ENCODE peak calls at places on chromosome 19, in four cellular contexts. One of them, this sample, is unnamed.

GRCh38 chr19:49151339-49152217 is 3.6 kb downstream of the HRC start:
- DNase-seq in stomach: peak; percentile 99
- DNase-seq in GM23338: peak; percentile 100
- DNase-seq in H9: peak; percentile 99
- DNase-seq in this sample: peak; percentile 79

GRCh38 chr19:17575871-17576757 is 20.7 kb downstream of the COLGALT1 start:
- DNase-seq in H9: no peak
- DNase-seq in GM23338: peak; percentile 77
- DNase-seq in stomach: no peak
- DNase-seq in this sample: no peak

GRCh38 chr19:12949363-12950284 is 4.0 kb downstream of the RAD23A start:
- DNase-seq in stomach: no peak
- DNase-seq in H9: no peak
- DNase-seq in GM23338: no peak
- DNase-seq in this sample: no peak

GRCh38 chr19:55688422-55689218 is 13.6 kb downstream of the EPN1 start:
- DNase-seq in GM23338: no peak
- DNase-seq in H9: no peak
- DNase-seq in stomach: peak; percentile 78
- DNase-seq in this sample: peak; percentile 76

GRCh38 chr19:6540918-6541689 is 10.3 kb downstream of the TNFSF9 start:
- DNase-seq in GM23338: no peak
- DNase-seq in stomach: no peak
- DNase-seq in H9: no peak
- DNase-seq in this sample: no peak

GRCh38 chr19:3346677-3347353 is 19.6 kb upstream of the NFIC start:
- DNase-seq in GM23338: no peak
- DNase-seq in H9: no peak
- DNase-seq in stomach: peak; percentile 83
- DNase-seq in this sample: no peak

GRCh38 chr19:4337906-4338440 is 654 bp downstream of the STAP2 start:
- DNase-seq in stomach: peak; percentile 33
- DNase-seq in H9: no peak
- DNase-seq in GM23338: peak; percentile 51
- DNase-seq in this sample: no peak

GRCh38 chr19:33391631-33392249 is 18.2 kb downstream of the CEBPG start:
- DNase-seq in GM23338: no peak
- DNase-seq in stomach: no peak
- DNase-seq in H9: no peak
- DNase-seq in this sample: no peak

GRCh38 chr19:15293751-15294505 is 38.4 kb downstream of the BRD4 start:
- DNase-seq in H9: no peak
- DNase-seq in stomach: no peak
- DNase-seq in GM23338: peak; percentile 53
- DNase-seq in this sample: no peak

GRCh38 chr19:49749055-49749716 is 13.9 kb downstream of the TSKS start:
- DNase-seq in GM23338: peak; percentile 71
- DNase-seq in H9: no peak
- DNase-seq in stomach: no peak
- DNase-seq in this sample: no peak

GRCh38 chr19:2230807-2231533 is 5.2 kb downstream of the PLEKHJ1 start:
- DNase-seq in stomach: no peak
- DNase-seq in GM23338: no peak
- DNase-seq in H9: no peak
- DNase-seq in this sample: no peak

GRCh38 chr19:54248016-54248601 is 5.5 kb upstream of the LILRA6 start:
- DNase-seq in stomach: no peak
- DNase-seq in GM23338: no peak
- DNase-seq in H9: no peak
- DNase-seq in this sample: no peak

GRCh38 chr19:3275068-3275582 is 50.7 kb downstream of the CELF5 start:
- DNase-seq in H9: peak; percentile 88
- DNase-seq in GM23338: peak; percentile 92
- DNase-seq in stomach: no peak
- DNase-seq in this sample: peak; percentile 87

GRCh38 chr19:42244452-42245220 is 2.2 kb upstream of the GSK3A start:
- DNase-seq in GM23338: peak; percentile 97
- DNase-seq in stomach: peak; percentile 92
- DNase-seq in H9: peak; percentile 97
- DNase-seq in this sample: peak; percentile 91

GRCh38 chr19:43765109-43765876 is 10.5 kb upstream of the SMG9 start:
- DNase-seq in GM23338: no peak
- DNase-seq in stomach: peak; percentile 57
- DNase-seq in H9: peak; percentile 60
- DNase-seq in this sample: no peak

GRCh38 chr19:6616011-6616410 is 25.1 kb upstream of the CD70 start:
- DNase-seq in stomach: no peak
- DNase-seq in GM23338: no peak
- DNase-seq in H9: no peak
- DNase-seq in this sample: no peak

GRCh38 chr19:53977991-53978731 is 13.3 kb upstream of the CACNG6 start:
- DNase-seq in H9: peak; percentile 99
- DNase-seq in stomach: no peak
- DNase-seq in GM23338: peak; percentile 100
- DNase-seq in this sample: peak; percentile 96

GRCh38 chr19:12946092-12946845 is 607 bp downstream of the RAD23A start:
- DNase-seq in stomach: peak; percentile 77
- DNase-seq in GM23338: peak; percentile 95
- DNase-seq in H9: peak; percentile 87
- DNase-seq in this sample: peak; percentile 79

DNA sequence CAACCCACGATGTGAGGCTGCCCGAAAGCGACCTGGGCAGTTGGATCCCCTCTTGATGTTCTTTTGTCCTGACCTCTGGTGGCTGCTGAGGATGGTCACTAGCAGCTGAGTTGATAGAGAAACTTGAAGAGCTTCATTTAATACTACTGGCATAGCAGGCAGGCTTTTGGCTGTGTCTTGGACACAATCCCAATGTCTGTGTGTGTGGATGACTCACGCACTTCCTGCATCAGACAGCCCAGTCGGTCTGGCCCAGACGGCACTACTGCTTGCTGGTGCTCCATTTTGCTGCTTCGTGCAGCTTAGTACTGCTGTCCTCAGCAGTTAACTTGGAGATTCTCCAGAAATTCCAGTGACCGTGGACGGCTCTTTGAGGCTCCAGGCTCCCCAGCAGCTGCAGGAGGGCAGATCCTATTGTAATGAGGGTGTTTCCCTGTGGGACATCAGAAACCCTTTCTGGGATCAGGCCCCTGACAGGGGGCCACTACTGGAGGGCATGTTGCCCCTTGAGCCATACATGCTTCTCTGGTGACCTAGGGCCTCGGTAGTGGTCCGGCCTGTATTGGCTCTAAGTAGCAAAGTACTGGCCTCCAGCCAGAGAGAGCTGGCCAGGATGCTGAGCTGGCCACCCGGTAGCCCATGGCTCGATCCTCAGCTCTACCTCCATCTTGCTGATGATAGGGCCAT is 4.5 kb downstream of the FPR3 start:
- DNase-seq in stomach: peak; percentile 39
- DNase-seq in H9: no peak
- DNase-seq in GM23338: no peak
- DNase-seq in this sample: no peak
- TF ChIP-seq CTCF in stomach: no peak
- TF ChIP-seq CTCF in H9: no peak
- TF ChIP-seq CTCF in GM23338: no peak
- TF ChIP-seq CTCF in this sample: no peak

GRCh38 chr19:45451850-45452387 is 15.9 kb upstream of the FOSB start:
- DNase-seq in stomach: no peak
- DNase-seq in H9: no peak
- DNase-seq in GM23338: no peak
- DNase-seq in this sample: no peak
- TF ChIP-seq CTCF in stomach: no peak
- TF ChIP-seq CTCF in H9: no peak
- TF ChIP-seq CTCF in GM23338: no peak
- TF ChIP-seq CTCF in this sample: no peak

GRCh38 chr19:48059331-48059730 is 15.5 kb upstream of the CABP5 start:
- DNase-seq in H9: no peak
- DNase-seq in stomach: no peak
- DNase-seq in GM23338: no peak
- DNase-seq in this sample: no peak

GRCh38 chr19:48061401-48062344 is 17.8 kb upstream of the CABP5 start:
- DNase-seq in GM23338: peak; percentile 85
- DNase-seq in stomach: no peak
- DNase-seq in H9: peak; percentile 57
- DNase-seq in this sample: no peak

GRCh38 chr19:48064509-48064908 is 20.6 kb upstream of the CABP5 start:
- DNase-seq in GM23338: peak; percentile 81
- DNase-seq in H9: peak; percentile 29
- DNase-seq in stomach: no peak
- DNase-seq in this sample: no peak

DNA sequence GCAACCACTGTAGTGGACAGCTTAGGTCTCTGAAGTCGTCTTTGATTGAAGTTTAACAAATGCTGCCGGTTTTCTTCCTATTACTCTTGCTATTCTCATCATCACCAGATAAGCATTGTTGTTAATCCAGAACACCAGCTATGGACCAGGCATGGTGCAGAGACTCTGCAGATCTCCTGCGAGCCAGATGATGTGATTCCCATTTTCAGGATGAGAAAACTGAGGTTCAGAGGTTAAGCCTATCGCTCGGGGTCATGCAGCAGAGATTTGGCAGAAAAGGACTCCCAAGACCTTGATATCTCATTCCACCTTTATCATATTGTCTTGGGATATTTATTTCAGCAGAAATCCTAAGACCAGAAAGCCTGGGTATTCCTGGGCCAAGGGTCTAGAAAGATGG is 16.5 kb upstream of the CABP5 start:
- DNase-seq in GM23338: no peak
- DNase-seq in H9: no peak
- DNase-seq in stomach: no peak
- DNase-seq in this sample: no peak
- TF ChIP-seq CTCF in GM23338: no peak
- TF ChIP-seq CTCF in H9: no peak
- TF ChIP-seq CTCF in stomach: no peak
- TF ChIP-seq CTCF in this sample: no peak

DNA sequence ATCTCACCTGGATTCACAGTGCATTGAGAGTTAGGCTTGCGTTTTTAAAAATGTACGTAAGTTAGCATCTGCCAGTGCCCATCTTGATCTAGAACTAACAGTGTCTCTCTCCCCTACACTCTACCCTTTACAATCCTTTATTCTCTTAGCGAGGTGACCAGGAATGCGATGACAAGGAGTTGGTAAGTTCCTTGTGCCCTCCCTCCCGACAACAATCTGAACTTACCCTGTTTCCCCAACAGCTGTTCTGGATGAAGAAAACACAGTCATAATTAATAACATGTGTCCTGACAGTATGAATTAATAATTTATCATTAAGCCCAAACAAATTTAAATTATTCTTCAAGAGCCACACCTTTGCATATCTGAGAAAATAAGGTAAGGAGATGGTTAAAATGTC is 6.3 kb downstream of the TSHZ3 start:
- DNase-seq in GM23338: no peak
- DNase-seq in stomach: no peak
- DNase-seq in H9: no peak
- DNase-seq in this sample: no peak
- TF ChIP-seq CTCF in GM23338: no peak
- TF ChIP-seq CTCF in stomach: no peak
- TF ChIP-seq CTCF in H9: no peak
- TF ChIP-seq CTCF in this sample: no peak

GRCh38 chr19:18854982-18855381 is 23.2 kb downstream of the UPF1 start:
- DNase-seq in GM23338: no peak
- DNase-seq in H9: no peak
- DNase-seq in stomach: no peak
- DNase-seq in this sample: no peak

GRCh38 chr19:18858906-18859646 is 27.3 kb downstream of the UPF1 start:
- DNase-seq in H9: no peak
- DNase-seq in GM23338: no peak
- DNase-seq in stomach: no peak
- DNase-seq in this sample: no peak

GRCh38 chr19:18855647-18856384 is 24.1 kb downstream of the UPF1 start:
- DNase-seq in GM23338: no peak
- DNase-seq in H9: no peak
- DNase-seq in stomach: no peak
- DNase-seq in this sample: no peak

GRCh38 chr19:18857223-18857622 is 25.5 kb downstream of the UPF1 start:
- DNase-seq in H9: no peak
- DNase-seq in stomach: no peak
- DNase-seq in GM23338: no peak
- DNase-seq in this sample: no peak

DNA sequence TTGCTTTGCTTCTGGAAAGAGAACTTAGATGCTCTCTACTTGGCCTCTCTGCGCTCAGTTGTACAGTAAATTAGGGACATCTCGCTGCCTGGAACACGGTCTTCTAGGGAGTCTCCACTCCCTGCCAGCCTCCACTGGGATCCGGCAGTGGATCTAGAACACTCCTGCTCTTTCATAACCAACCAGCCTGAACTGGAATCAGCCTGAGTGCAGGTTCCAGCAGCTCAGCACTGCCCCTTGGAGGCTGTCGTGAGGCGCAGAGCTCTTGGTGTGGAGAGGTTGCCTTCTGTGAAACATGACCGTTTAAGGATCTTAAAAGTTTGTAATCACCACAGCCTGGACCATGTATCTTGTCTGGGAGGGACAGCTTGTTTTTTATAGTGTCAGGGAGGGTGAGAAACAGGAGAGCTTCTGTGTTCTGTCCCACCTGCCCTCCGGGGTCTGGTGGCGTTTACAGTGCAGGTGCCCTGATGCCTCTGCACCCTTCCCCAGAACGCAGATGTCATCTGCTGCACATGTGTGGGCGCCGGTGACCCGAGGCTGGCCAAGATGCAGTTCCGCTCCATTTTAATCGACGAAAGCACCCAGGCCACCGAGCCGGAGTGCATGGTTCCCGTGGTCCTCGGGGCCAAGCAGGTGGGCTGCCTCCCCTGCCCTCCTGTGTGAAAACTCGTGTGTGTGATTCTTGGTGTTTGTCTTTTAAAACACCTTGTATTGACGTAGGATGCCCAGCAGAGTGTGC is 24.8 kb downstream of the UPF1 start:
- DNase-seq in GM23338: peak; percentile 43
- DNase-seq in stomach: no peak
- DNase-seq in H9: no peak
- DNase-seq in this sample: peak; percentile 63
- TF ChIP-seq CTCF in GM23338: peak; percentile 55
- TF ChIP-seq CTCF in stomach: peak; percentile 6
- TF ChIP-seq CTCF in H9: peak; percentile 52
- TF ChIP-seq CTCF in this sample: no peak

GRCh38 chr19:36688058-36688457 is 646 bp downstream of the ZNF567 start:
- DNase-seq in H9: no peak
- DNase-seq in GM23338: no peak
- DNase-seq in stomach: no peak
- DNase-seq in this sample: no peak
- TF ChIP-seq CTCF in H9: no peak
- TF ChIP-seq CTCF in GM23338: no peak
- TF ChIP-seq CTCF in stomach: no peak
- TF ChIP-seq CTCF in this sample: no peak

DNA sequence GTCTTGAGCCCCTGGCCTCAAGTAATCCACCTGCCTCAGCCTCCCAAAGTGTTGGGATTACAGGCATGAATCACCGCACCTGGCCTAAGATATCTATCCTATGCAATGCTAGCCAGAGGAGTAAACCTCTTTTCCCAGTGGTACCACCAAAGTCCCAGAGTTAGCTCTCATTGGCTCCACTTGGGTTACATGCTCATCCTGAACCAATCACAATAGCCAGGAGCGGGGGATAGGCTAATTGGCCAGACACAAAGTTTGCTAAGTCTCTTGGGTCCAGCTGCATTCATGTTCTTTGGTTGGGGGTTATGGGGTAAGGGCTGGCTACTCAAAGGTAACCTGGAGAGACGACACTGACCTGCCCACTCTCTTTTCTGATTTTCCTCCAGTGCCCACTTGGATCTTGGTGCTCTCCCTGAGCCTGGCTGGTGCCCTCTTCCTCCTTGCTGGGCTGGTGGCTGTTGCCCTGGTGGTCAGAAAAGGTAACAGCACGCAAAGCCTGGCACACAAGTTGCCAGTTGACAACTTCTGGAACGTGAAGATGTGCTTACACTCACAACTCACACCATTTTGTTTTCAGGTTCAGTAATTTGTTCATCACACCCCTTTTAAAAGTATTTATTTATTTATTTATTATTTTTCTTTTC is 7.8 kb downstream of the C19orf38 start:
- DNase-seq in H9: peak; percentile 77
- DNase-seq in stomach: no peak
- DNase-seq in GM23338: peak; percentile 77
- DNase-seq in this sample: no peak
- TF ChIP-seq CTCF in H9: peak; percentile 74
- TF ChIP-seq CTCF in stomach: peak; percentile 56
- TF ChIP-seq CTCF in GM23338: peak; percentile 66
- TF ChIP-seq CTCF in this sample: peak; percentile 72